ENCODE peak calls at places on chromosomes 7 and 10, in eight cellular contexts. One of them, this sample, is unnamed.
A peak's percentile ranks its signal among the peaks of the same experiment; 100 is the strongest.

GRCh38 chr10:63464402-63465292 is 1.1 kb downstream of the JMJD1C start:
- DNase-seq in RWPE1: peak; percentile 5
- DNase-seq in brain microvascular endothelial cell: peak; percentile 11
- DNase-seq in left ventricle myocardium inferior: no peak
- DNase-seq in neuronal stem cell: no peak
- DNase-seq in endodermal cell: no peak
- DNase-seq in WERI-Rb-1: no peak
- DNase-seq in coronary artery: no peak
- DNase-seq in this sample: no peak

GRCh38 chr7:95357623-95358022 is 33.3 kb upstream of the PON1 start:
- DNase-seq in coronary artery: no peak
- DNase-seq in brain microvascular endothelial cell: no peak
- DNase-seq in neuronal stem cell: no peak
- DNase-seq in left ventricle myocardium inferior: no peak
- DNase-seq in RWPE1: no peak
- DNase-seq in WERI-Rb-1: no peak
- DNase-seq in endodermal cell: no peak
- DNase-seq in this sample: no peak

GRCh38 chr7:93361853-93362252 is 129.7 kb downstream of the VPS50 start:
- DNase-seq in endodermal cell: no peak
- DNase-seq in RWPE1: no peak
- DNase-seq in WERI-Rb-1: no peak
- DNase-seq in left ventricle myocardium inferior: no peak
- DNase-seq in neuronal stem cell: no peak
- DNase-seq in brain microvascular endothelial cell: no peak
- DNase-seq in coronary artery: no peak
- DNase-seq in this sample: peak; percentile 14

GRCh38 chr7:155918720-155919399 is 106.6 kb upstream of the SHH start:
- DNase-seq in RWPE1: peak; percentile 85
- DNase-seq in brain microvascular endothelial cell: peak; percentile 99
- DNase-seq in endodermal cell: no peak
- DNase-seq in coronary artery: no peak
- DNase-seq in left ventricle myocardium inferior: peak; percentile 20
- DNase-seq in neuronal stem cell: no peak
- DNase-seq in WERI-Rb-1: no peak
- DNase-seq in this sample: no peak

GRCh38 chr10:79348640-79348988 is 1.3 kb downstream of the PPIF start:
- DNase-seq in coronary artery: peak; percentile 74
- DNase-seq in brain microvascular endothelial cell: no peak
- DNase-seq in neuronal stem cell: no peak
- DNase-seq in left ventricle myocardium inferior: no peak
- DNase-seq in endodermal cell: no peak
- DNase-seq in RWPE1: no peak
- DNase-seq in WERI-Rb-1: no peak
- DNase-seq in this sample: no peak

GRCh38 chr10:91541481-91541880 is 91.4 kb downstream of the PPP1R3C start:
- DNase-seq in neuronal stem cell: no peak
- DNase-seq in left ventricle myocardium inferior: no peak
- DNase-seq in brain microvascular endothelial cell: peak; percentile 11
- DNase-seq in WERI-Rb-1: no peak
- DNase-seq in endodermal cell: no peak
- DNase-seq in RWPE1: no peak
- DNase-seq in coronary artery: no peak
- DNase-seq in this sample: no peak

GRCh38 chr7:124032369-124033092 is at the start of gene TMEM229A:
- DNase-seq in endodermal cell: peak; percentile 90
- DNase-seq in coronary artery: no peak
- DNase-seq in brain microvascular endothelial cell: peak; percentile 30
- DNase-seq in left ventricle myocardium inferior: peak; percentile 15
- DNase-seq in WERI-Rb-1: peak; percentile 57
- DNase-seq in RWPE1: peak; percentile 25
- DNase-seq in neuronal stem cell: peak; percentile 57
- DNase-seq in this sample: peak; percentile 87

GRCh38 chr7:77887567-77887966 is 89.0 kb downstream of the PHTF2 start:
- DNase-seq in WERI-Rb-1: no peak
- DNase-seq in coronary artery: no peak
- DNase-seq in endodermal cell: no peak
- DNase-seq in left ventricle myocardium inferior: no peak
- DNase-seq in neuronal stem cell: no peak
- DNase-seq in RWPE1: no peak
- DNase-seq in brain microvascular endothelial cell: peak; percentile 71
- DNase-seq in this sample: no peak

GRCh38 chr7:92076509-92076908 is 57.8 kb downstream of the CYP51A1 start:
- DNase-seq in neuronal stem cell: no peak
- DNase-seq in RWPE1: peak; percentile 86
- DNase-seq in brain microvascular endothelial cell: no peak
- DNase-seq in left ventricle myocardium inferior: no peak
- DNase-seq in coronary artery: no peak
- DNase-seq in WERI-Rb-1: no peak
- DNase-seq in endodermal cell: no peak
- DNase-seq in this sample: no peak

GRCh38 chr10:85036661-85037060 is 708.3 kb downstream of the CCSER2 start:
- DNase-seq in endodermal cell: no peak
- DNase-seq in WERI-Rb-1: no peak
- DNase-seq in RWPE1: no peak
- DNase-seq in coronary artery: no peak
- DNase-seq in brain microvascular endothelial cell: no peak
- DNase-seq in neuronal stem cell: no peak
- DNase-seq in left ventricle myocardium inferior: no peak
- DNase-seq in this sample: no peak

DNA sequence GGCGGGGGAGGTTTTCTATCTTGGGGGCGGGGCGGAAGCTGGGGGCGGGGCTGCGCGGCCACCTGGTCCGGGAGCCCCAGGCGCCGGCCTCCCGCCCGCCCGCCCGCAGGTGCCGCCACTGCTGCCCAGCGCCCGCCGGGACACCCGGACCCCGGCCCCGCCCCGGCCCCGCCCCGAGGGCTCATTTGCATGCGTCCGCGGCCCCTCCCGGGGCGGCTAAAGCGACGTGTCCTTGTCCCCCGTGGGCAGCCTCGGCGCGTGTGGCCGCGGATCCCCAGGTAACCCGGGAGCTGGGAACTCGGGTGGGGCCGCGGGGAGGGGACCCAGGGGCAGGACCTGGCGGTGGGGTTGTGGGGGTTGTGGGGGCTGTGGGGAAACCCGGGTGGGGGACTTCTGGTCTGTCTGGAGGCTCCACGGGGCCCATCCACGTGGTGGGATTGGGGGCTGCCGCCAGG is at the start of gene BHLHA15:
- DNase-seq in left ventricle myocardium inferior: no peak
- DNase-seq in coronary artery: no peak
- DNase-seq in endodermal cell: peak; percentile 81
- DNase-seq in WERI-Rb-1: peak; percentile 73
- DNase-seq in RWPE1: peak; percentile 57
- DNase-seq in neuronal stem cell: no peak
- DNase-seq in brain microvascular endothelial cell: no peak
- DNase-seq in this sample: peak; percentile 72
- H3K27ac ChIP-seq in left ventricle myocardium inferior: no peak within 1 kb of the TSS
- H3K27ac ChIP-seq in coronary artery: no peak within 1 kb of the TSS
- H3K27ac ChIP-seq in endodermal cell: no peak within 1 kb of the TSS
- H3K27ac ChIP-seq in WERI-Rb-1: no peak within 1 kb of the TSS
- H3K27ac ChIP-seq in RWPE1: no peak within 1 kb of the TSS
- H3K27ac ChIP-seq in neuronal stem cell: peak within 1 kb of the TSS; percentile 31
- H3K27ac ChIP-seq in brain microvascular endothelial cell: no peak within 1 kb of the TSS
- H3K27ac ChIP-seq in this sample: no peak within 1 kb of the TSS

DNA sequence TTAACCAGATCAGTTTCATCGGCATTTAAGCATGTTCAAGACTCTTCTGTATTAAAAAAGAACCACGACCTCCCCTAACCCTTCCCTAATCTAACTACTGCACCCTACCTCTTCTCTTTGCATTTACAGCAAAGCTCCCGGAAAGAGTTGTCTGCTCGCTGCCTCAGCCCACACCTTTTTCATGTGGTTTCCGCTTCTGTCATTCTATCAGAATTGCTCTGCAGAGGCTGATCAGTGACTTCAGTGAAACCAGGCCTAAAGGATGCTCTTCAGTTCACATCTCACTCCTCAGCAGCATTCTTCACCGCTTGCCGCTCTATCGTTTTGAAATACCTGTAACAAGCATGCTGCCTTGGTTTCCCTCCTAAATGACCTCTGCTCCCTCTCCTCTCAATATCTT is 160.9 kb downstream of the SDK1 start:
- DNase-seq in endodermal cell: no peak
- DNase-seq in coronary artery: no peak
- DNase-seq in neuronal stem cell: no peak
- DNase-seq in brain microvascular endothelial cell: no peak
- DNase-seq in left ventricle myocardium inferior: no peak
- DNase-seq in RWPE1: no peak
- DNase-seq in WERI-Rb-1: no peak
- DNase-seq in this sample: no peak
- H3K27ac ChIP-seq in endodermal cell: no peak overlapping the region
- H3K27ac ChIP-seq in coronary artery: no peak overlapping the region
- H3K27ac ChIP-seq in neuronal stem cell: no peak overlapping the region
- H3K27ac ChIP-seq in brain microvascular endothelial cell: no peak overlapping the region
- H3K27ac ChIP-seq in left ventricle myocardium inferior: no peak overlapping the region
- H3K27ac ChIP-seq in RWPE1: no peak overlapping the region
- H3K27ac ChIP-seq in WERI-Rb-1: no peak overlapping the region
- H3K27ac ChIP-seq in this sample: no peak overlapping the region

DNA sequence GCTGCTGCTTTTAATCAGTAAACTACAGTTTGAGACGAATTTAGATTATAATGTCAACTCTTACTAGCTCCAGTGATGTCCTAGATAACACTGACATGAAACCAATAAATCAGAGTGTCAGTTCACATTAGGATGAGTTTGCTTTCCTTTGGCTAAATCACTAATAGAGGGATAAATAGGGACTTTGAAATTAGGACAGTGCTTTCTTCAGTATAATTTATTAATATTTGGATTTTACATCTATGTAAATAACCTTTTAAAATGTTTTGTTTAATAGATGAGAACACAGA is 55.6 kb downstream of the C1GALT1 start:
- DNase-seq in brain microvascular endothelial cell: no peak
- DNase-seq in neuronal stem cell: no peak
- DNase-seq in endodermal cell: no peak
- DNase-seq in WERI-Rb-1: no peak
- DNase-seq in left ventricle myocardium inferior: no peak
- DNase-seq in coronary artery: no peak
- DNase-seq in RWPE1: no peak
- DNase-seq in this sample: no peak
- H3K27ac ChIP-seq in brain microvascular endothelial cell: no peak overlapping the region
- H3K27ac ChIP-seq in neuronal stem cell: no peak overlapping the region
- H3K27ac ChIP-seq in endodermal cell: peak overlapping the region; percentile 16
- H3K27ac ChIP-seq in WERI-Rb-1: no peak overlapping the region
- H3K27ac ChIP-seq in left ventricle myocardium inferior: no peak overlapping the region
- H3K27ac ChIP-seq in coronary artery: no peak overlapping the region
- H3K27ac ChIP-seq in RWPE1: no peak overlapping the region
- H3K27ac ChIP-seq in this sample: peak overlapping the region; percentile 32

GRCh38 chr7:139339698-139340036 is 1.5 kb upstream of the FMC1 start:
- DNase-seq in coronary artery: no peak
- DNase-seq in RWPE1: no peak
- DNase-seq in left ventricle myocardium inferior: no peak
- DNase-seq in WERI-Rb-1: no peak
- DNase-seq in endodermal cell: no peak
- DNase-seq in brain microvascular endothelial cell: no peak
- DNase-seq in neuronal stem cell: no peak
- DNase-seq in this sample: no peak

GRCh38 chr7:139332960-139333359 is 8.2 kb upstream of the FMC1 start:
- DNase-seq in RWPE1: no peak
- DNase-seq in left ventricle myocardium inferior: no peak
- DNase-seq in endodermal cell: no peak
- DNase-seq in WERI-Rb-1: no peak
- DNase-seq in coronary artery: no peak
- DNase-seq in brain microvascular endothelial cell: no peak
- DNase-seq in neuronal stem cell: no peak
- DNase-seq in this sample: no peak

GRCh38 chr7:139330333-139331030 is 10.7 kb upstream of the FMC1 start:
- DNase-seq in WERI-Rb-1: no peak
- DNase-seq in neuronal stem cell: no peak
- DNase-seq in left ventricle myocardium inferior: no peak
- DNase-seq in coronary artery: no peak
- DNase-seq in RWPE1: no peak
- DNase-seq in brain microvascular endothelial cell: no peak
- DNase-seq in endodermal cell: no peak
- DNase-seq in this sample: no peak

GRCh38 chr7:139339025-139339424 is 2.1 kb upstream of the FMC1 start:
- DNase-seq in neuronal stem cell: no peak
- DNase-seq in endodermal cell: no peak
- DNase-seq in RWPE1: no peak
- DNase-seq in brain microvascular endothelial cell: no peak
- DNase-seq in left ventricle myocardium inferior: no peak
- DNase-seq in WERI-Rb-1: no peak
- DNase-seq in coronary artery: no peak
- DNase-seq in this sample: no peak

GRCh38 chr7:139334399-139335150 is 6.6 kb upstream of the FMC1 start:
- DNase-seq in WERI-Rb-1: no peak
- DNase-seq in endodermal cell: no peak
- DNase-seq in neuronal stem cell: no peak
- DNase-seq in coronary artery: no peak
- DNase-seq in brain microvascular endothelial cell: no peak
- DNase-seq in RWPE1: no peak
- DNase-seq in left ventricle myocardium inferior: no peak
- DNase-seq in this sample: no peak
- H3K27ac ChIP-seq in WERI-Rb-1: no peak overlapping the region
- H3K27ac ChIP-seq in endodermal cell: no peak overlapping the region
- H3K27ac ChIP-seq in neuronal stem cell: no peak overlapping the region
- H3K27ac ChIP-seq in coronary artery: no peak overlapping the region
- H3K27ac ChIP-seq in brain microvascular endothelial cell: no peak overlapping the region
- H3K27ac ChIP-seq in RWPE1: no peak overlapping the region
- H3K27ac ChIP-seq in left ventricle myocardium inferior: no peak overlapping the region
- H3K27ac ChIP-seq in this sample: no peak overlapping the region

DNA sequence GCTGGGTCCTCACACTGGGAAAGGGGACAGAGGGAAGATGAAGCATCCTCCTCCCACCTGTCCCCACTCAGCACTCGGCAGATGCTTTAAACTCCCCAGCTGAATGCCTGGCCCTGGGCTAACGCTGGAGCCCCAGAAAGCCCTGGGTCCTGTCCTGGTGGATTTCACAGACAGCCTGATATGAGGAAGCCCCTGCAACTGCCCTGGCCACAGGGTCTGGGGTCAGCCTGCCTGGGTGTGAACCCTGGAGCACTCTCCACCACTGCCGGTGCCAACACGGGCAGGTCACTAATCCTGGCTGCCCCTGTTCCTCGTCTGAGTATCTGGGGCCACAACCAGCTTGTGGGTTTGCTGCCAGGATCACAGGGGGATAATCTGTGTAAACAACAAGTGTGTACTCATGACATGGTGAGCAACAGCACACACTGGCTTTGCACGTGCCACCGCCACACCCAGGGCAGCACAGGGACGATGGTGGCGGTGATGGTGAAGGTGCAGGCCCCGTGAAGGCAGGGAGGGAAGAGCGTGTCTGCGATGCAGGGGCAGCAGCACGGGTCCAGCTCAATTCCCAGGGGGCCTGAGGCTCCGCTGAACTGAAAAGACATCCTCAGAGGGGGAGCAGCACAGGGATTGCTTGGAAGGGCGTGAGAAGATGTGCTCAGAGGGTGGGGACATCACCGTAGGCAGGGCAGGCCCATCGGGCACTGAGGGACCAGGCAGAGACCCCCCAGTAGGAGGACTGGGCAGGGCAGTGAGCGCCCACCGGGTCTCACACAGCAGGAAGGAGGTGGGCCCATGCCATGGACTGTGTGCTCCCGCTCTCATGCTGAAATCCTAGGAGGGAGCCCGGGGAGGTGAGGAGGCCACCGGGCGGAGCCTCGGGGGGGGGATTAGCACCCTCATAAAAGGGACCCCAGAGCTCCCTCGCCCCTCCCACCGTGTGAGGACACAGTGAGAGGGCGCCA is 238.7 kb downstream of the MAD1L1 start:
- DNase-seq in endodermal cell: no peak
- DNase-seq in RWPE1: no peak
- DNase-seq in brain microvascular endothelial cell: no peak
- DNase-seq in left ventricle myocardium inferior: no peak
- DNase-seq in coronary artery: no peak
- DNase-seq in neuronal stem cell: no peak
- DNase-seq in WERI-Rb-1: no peak
- DNase-seq in this sample: no peak
- H3K27ac ChIP-seq in endodermal cell: peak overlapping the region; percentile 36
- H3K27ac ChIP-seq in RWPE1: no peak overlapping the region
- H3K27ac ChIP-seq in brain microvascular endothelial cell: no peak overlapping the region
- H3K27ac ChIP-seq in left ventricle myocardium inferior: no peak overlapping the region
- H3K27ac ChIP-seq in coronary artery: no peak overlapping the region
- H3K27ac ChIP-seq in neuronal stem cell: no peak overlapping the region
- H3K27ac ChIP-seq in WERI-Rb-1: peak overlapping the region; percentile 89
- H3K27ac ChIP-seq in this sample: no peak overlapping the region